ENCODE peak calls at places on chromosomes 5 and 9, in seven cellular contexts. One of them, this sample, is unnamed.

GRCh38 chr5:111655169-111655924 is 101.6 kb downstream of the NREP start:
- DNase-seq in GM20000: no peak
- DNase-seq in stomach: no peak
- DNase-seq in CD8-positive, alpha-beta T cell: no peak
- DNase-seq in heart left ventricle: no peak
- DNase-seq in AG10803: peak; percentile 84
- DNase-seq in neural crest cell: no peak
- DNase-seq in this sample: no peak

GRCh38 chr5:178327446-178327845 is 94.8 kb upstream of the PHYKPL start:
- DNase-seq in GM20000: no peak
- DNase-seq in stomach: no peak
- DNase-seq in CD8-positive, alpha-beta T cell: no peak
- DNase-seq in heart left ventricle: no peak
- DNase-seq in AG10803: no peak
- DNase-seq in neural crest cell: no peak
- DNase-seq in this sample: no peak

GRCh38 chr5:109327572-109327971 is 82.2 kb downstream of the PJA2 start:
- DNase-seq in GM20000: no peak
- DNase-seq in stomach: no peak
- DNase-seq in CD8-positive, alpha-beta T cell: no peak
- DNase-seq in heart left ventricle: no peak
- DNase-seq in AG10803: no peak
- DNase-seq in neural crest cell: no peak
- DNase-seq in this sample: no peak

GRCh38 chr5:94761786-94762185 is 143.3 kb downstream of the SLF1 start:
- DNase-seq in GM20000: no peak
- DNase-seq in stomach: no peak
- DNase-seq in CD8-positive, alpha-beta T cell: no peak
- DNase-seq in heart left ventricle: no peak
- DNase-seq in AG10803: no peak
- DNase-seq in neural crest cell: no peak
- DNase-seq in this sample: no peak

GRCh38 chr9:36317766-36318165 is 59.5 kb upstream of the GNE start:
- DNase-seq in GM20000: no peak
- DNase-seq in stomach: peak; percentile 69
- DNase-seq in CD8-positive, alpha-beta T cell: no peak
- DNase-seq in heart left ventricle: no peak
- DNase-seq in AG10803: no peak
- DNase-seq in neural crest cell: no peak
- DNase-seq in this sample: peak; percentile 97

GRCh38 chr5:28512648-28513047 is 1474.3 kb upstream of the CDH9 start:
- DNase-seq in GM20000: no peak
- DNase-seq in stomach: no peak
- DNase-seq in CD8-positive, alpha-beta T cell: no peak
- DNase-seq in heart left ventricle: no peak
- DNase-seq in AG10803: no peak
- DNase-seq in neural crest cell: no peak
- DNase-seq in this sample: no peak

GRCh38 chr5:78594946-78595921 is 53.3 kb downstream of the LHFPL2 start:
- DNase-seq in GM20000: no peak
- DNase-seq in stomach: no peak
- DNase-seq in CD8-positive, alpha-beta T cell: no peak
- DNase-seq in heart left ventricle: no peak
- DNase-seq in AG10803: peak; percentile 97
- DNase-seq in neural crest cell: no peak
- DNase-seq in this sample: peak; percentile 58

GRCh38 chr5:139979943-139980342 is 63.2 kb downstream of the NRG2 start:
- DNase-seq in GM20000: no peak
- DNase-seq in stomach: no peak
- DNase-seq in CD8-positive, alpha-beta T cell: no peak
- DNase-seq in heart left ventricle: no peak
- DNase-seq in AG10803: no peak
- DNase-seq in neural crest cell: no peak
- DNase-seq in this sample: no peak

GRCh38 chr9:68981825-68982224 is 32.1 kb downstream of the PRKACG start:
- DNase-seq in GM20000: peak; percentile 52
- DNase-seq in stomach: no peak
- DNase-seq in CD8-positive, alpha-beta T cell: no peak
- DNase-seq in heart left ventricle: no peak
- DNase-seq in AG10803: no peak
- DNase-seq in neural crest cell: no peak
- DNase-seq in this sample: peak; percentile 59

GRCh38 chr5:55123365-55123764 is 20.9 kb downstream of the GZMA start:
- DNase-seq in GM20000: no peak
- DNase-seq in stomach: no peak
- DNase-seq in CD8-positive, alpha-beta T cell: no peak
- DNase-seq in heart left ventricle: no peak
- DNase-seq in AG10803: no peak
- DNase-seq in neural crest cell: no peak
- DNase-seq in this sample: no peak

GRCh38 chr9:137150485-137151060 is 11.6 kb downstream of the GRIN1 start:
- DNase-seq in GM20000: peak; percentile 94
- DNase-seq in stomach: peak; percentile 67
- DNase-seq in CD8-positive, alpha-beta T cell: no peak
- DNase-seq in heart left ventricle: no peak
- DNase-seq in AG10803: no peak
- DNase-seq in neural crest cell: no peak
- DNase-seq in this sample: peak; percentile 82

GRCh38 chr5:1106385-1107166 is 5.3 kb downstream of the SLC12A7 start:
- DNase-seq in GM20000: no peak
- DNase-seq in stomach: no peak
- DNase-seq in CD8-positive, alpha-beta T cell: no peak
- DNase-seq in heart left ventricle: no peak
- DNase-seq in AG10803: no peak
- DNase-seq in neural crest cell: no peak
- DNase-seq in this sample: no peak

GRCh38 chr5:58133631-58134296 is 326.1 kb downstream of the PLK2 start:
- DNase-seq in GM20000: no peak
- DNase-seq in stomach: no peak
- DNase-seq in CD8-positive, alpha-beta T cell: no peak
- DNase-seq in heart left ventricle: no peak
- DNase-seq in AG10803: peak; percentile 96
- DNase-seq in neural crest cell: no peak
- DNase-seq in this sample: no peak

GRCh38 chr9:87675466-87675865 is 50.5 kb upstream of the CTSL start:
- DNase-seq in GM20000: no peak
- DNase-seq in stomach: peak; percentile 59
- DNase-seq in CD8-positive, alpha-beta T cell: no peak
- DNase-seq in heart left ventricle: no peak
- DNase-seq in AG10803: no peak
- DNase-seq in neural crest cell: no peak
- DNase-seq in this sample: no peak

GRCh38 chr9:113621309-113621791 is 157.8 kb downstream of the RGS3 start:
- DNase-seq in GM20000: no peak
- DNase-seq in stomach: no peak
- DNase-seq in CD8-positive, alpha-beta T cell: no peak
- DNase-seq in heart left ventricle: peak; percentile 90
- DNase-seq in AG10803: peak; percentile 97
- DNase-seq in neural crest cell: no peak
- DNase-seq in this sample: no peak

GRCh38 chr9:7570107-7570720 is 229.4 kb downstream of the DMAC1 start:
- DNase-seq in GM20000: peak; percentile 38
- DNase-seq in stomach: peak; percentile 57
- DNase-seq in CD8-positive, alpha-beta T cell: peak; percentile 54
- DNase-seq in heart left ventricle: peak; percentile 40
- DNase-seq in AG10803: peak; percentile 40
- DNase-seq in neural crest cell: peak; percentile 59
- DNase-seq in this sample: peak; percentile 75

GRCh38 chr9:40907657-40908624 is 220.5 kb downstream of the FOXD4L6 start:
- DNase-seq in GM20000: no peak
- DNase-seq in stomach: no peak
- DNase-seq in CD8-positive, alpha-beta T cell: no peak
- DNase-seq in heart left ventricle: no peak
- DNase-seq in AG10803: no peak
- DNase-seq in neural crest cell: no peak
- DNase-seq in this sample: no peak
- TF ChIP-seq CTCF in GM20000: no peak
- TF ChIP-seq CTCF in stomach: no peak
- TF ChIP-seq CTCF in CD8-positive, alpha-beta T cell: no peak
- TF ChIP-seq CTCF in heart left ventricle: no peak
- TF ChIP-seq CTCF in AG10803: no peak
- TF ChIP-seq CTCF in neural crest cell: no peak
- TF ChIP-seq CTCF in this sample: no peak

GRCh38 chr5:176620333-176620981 is 9.9 kb downstream of the SNCB start:
- DNase-seq in GM20000: no peak
- DNase-seq in stomach: no peak
- DNase-seq in CD8-positive, alpha-beta T cell: no peak
- DNase-seq in heart left ventricle: no peak
- DNase-seq in AG10803: peak; percentile 21
- DNase-seq in neural crest cell: no peak
- DNase-seq in this sample: no peak

GRCh38 chr5:176619569-176620332 is 9.8 kb upstream of the GPRIN1 start:
- DNase-seq in GM20000: no peak
- DNase-seq in stomach: no peak
- DNase-seq in CD8-positive, alpha-beta T cell: no peak
- DNase-seq in heart left ventricle: no peak
- DNase-seq in AG10803: no peak
- DNase-seq in neural crest cell: no peak
- DNase-seq in this sample: no peak

GRCh38 chr5:176618783-176619182 is 8.8 kb upstream of the GPRIN1 start:
- DNase-seq in GM20000: no peak
- DNase-seq in stomach: no peak
- DNase-seq in CD8-positive, alpha-beta T cell: no peak
- DNase-seq in heart left ventricle: no peak
- DNase-seq in AG10803: no peak
- DNase-seq in neural crest cell: no peak
- DNase-seq in this sample: no peak

GRCh38 chr5:176621661-176622079 is 8.7 kb downstream of the SNCB start:
- DNase-seq in GM20000: no peak
- DNase-seq in stomach: no peak
- DNase-seq in CD8-positive, alpha-beta T cell: no peak
- DNase-seq in heart left ventricle: no peak
- DNase-seq in AG10803: no peak
- DNase-seq in neural crest cell: no peak
- DNase-seq in this sample: no peak

DNA sequence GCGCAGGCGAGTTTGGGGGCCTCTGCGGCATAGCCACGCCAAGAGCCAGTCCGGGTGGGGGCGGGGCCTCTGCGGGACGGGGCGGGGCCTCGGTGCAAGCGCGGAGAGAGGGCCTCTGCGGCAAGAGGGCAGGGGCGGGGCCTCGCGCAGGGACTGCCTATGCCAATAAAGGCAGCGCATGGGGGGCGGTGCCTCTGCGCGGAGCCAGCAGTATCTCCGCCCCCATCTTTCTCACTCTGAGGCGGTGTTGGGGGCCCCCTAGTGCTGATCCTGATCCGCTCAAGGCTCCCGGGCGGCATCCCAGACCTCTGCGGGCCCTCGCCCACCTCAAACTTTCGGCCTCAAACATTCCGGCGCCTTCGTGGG is 9.2 kb upstream of the GPRIN1 start:
- DNase-seq in GM20000: peak; percentile 90
- DNase-seq in stomach: peak; percentile 50
- DNase-seq in CD8-positive, alpha-beta T cell: peak; percentile 52
- DNase-seq in heart left ventricle: peak; percentile 65
- DNase-seq in AG10803: peak; percentile 73
- DNase-seq in neural crest cell: peak; percentile 80
- DNase-seq in this sample: peak; percentile 82
- TF ChIP-seq CTCF in GM20000: peak; percentile 18
- TF ChIP-seq CTCF in stomach: no peak
- TF ChIP-seq CTCF in CD8-positive, alpha-beta T cell: peak; percentile 17
- TF ChIP-seq CTCF in heart left ventricle: peak; percentile 32
- TF ChIP-seq CTCF in AG10803: peak; percentile 34
- TF ChIP-seq CTCF in neural crest cell: peak; percentile 42
- TF ChIP-seq CTCF in this sample: no peak

DNA sequence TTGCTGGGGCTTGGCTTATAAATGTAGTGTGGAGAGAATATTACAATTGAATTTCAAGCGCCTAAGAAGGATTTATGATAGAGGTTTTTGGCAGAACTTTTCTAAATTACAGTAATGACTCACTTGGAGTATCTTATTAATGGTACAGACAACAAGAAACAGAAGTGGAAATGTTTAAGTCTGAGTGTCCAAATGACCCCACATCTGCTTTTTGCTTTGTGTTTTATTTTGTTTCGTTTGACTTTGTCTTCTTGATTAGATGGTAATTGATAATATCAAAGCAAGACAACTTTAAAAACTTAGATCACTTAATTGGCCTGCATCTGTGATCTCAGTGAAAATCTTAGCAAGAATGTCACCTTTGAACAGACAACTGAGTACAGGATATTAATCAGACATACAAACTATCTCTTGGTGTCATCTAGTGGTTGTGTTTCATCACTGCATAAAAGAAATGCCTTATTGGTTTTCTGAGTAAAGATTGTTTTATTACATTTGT is 577.4 kb downstream of the ISL1 start:
- DNase-seq in GM20000: no peak
- DNase-seq in stomach: no peak
- DNase-seq in CD8-positive, alpha-beta T cell: no peak
- DNase-seq in heart left ventricle: no peak
- DNase-seq in AG10803: no peak
- DNase-seq in neural crest cell: no peak
- DNase-seq in this sample: no peak
- TF ChIP-seq CTCF in GM20000: no peak
- TF ChIP-seq CTCF in stomach: no peak
- TF ChIP-seq CTCF in CD8-positive, alpha-beta T cell: no peak
- TF ChIP-seq CTCF in heart left ventricle: peak; percentile 43
- TF ChIP-seq CTCF in AG10803: peak; percentile 8
- TF ChIP-seq CTCF in neural crest cell: peak; percentile 68
- TF ChIP-seq CTCF in this sample: peak; percentile 27

GRCh38 chr5:103523319-103523718 is 39.3 kb downstream of the NUDT12 start:
- DNase-seq in GM20000: no peak
- DNase-seq in stomach: no peak
- DNase-seq in CD8-positive, alpha-beta T cell: no peak
- DNase-seq in heart left ventricle: no peak
- DNase-seq in AG10803: no peak
- DNase-seq in neural crest cell: no peak
- DNase-seq in this sample: peak; percentile 87

GRCh38 chr5:103522586-103522985 is 40.0 kb downstream of the NUDT12 start:
- DNase-seq in GM20000: no peak
- DNase-seq in stomach: no peak
- DNase-seq in CD8-positive, alpha-beta T cell: no peak
- DNase-seq in heart left ventricle: no peak
- DNase-seq in AG10803: peak; percentile 48
- DNase-seq in neural crest cell: no peak
- DNase-seq in this sample: no peak

GRCh38 chr5:103525366-103525765 is 37.2 kb downstream of the NUDT12 start:
- DNase-seq in GM20000: no peak
- DNase-seq in stomach: no peak
- DNase-seq in CD8-positive, alpha-beta T cell: no peak
- DNase-seq in heart left ventricle: no peak
- DNase-seq in AG10803: no peak
- DNase-seq in neural crest cell: no peak
- DNase-seq in this sample: no peak

GRCh38 chr5:103514381-103514780 is 48.2 kb downstream of the NUDT12 start:
- DNase-seq in GM20000: no peak
- DNase-seq in stomach: no peak
- DNase-seq in CD8-positive, alpha-beta T cell: no peak
- DNase-seq in heart left ventricle: no peak
- DNase-seq in AG10803: no peak
- DNase-seq in neural crest cell: no peak
- DNase-seq in this sample: no peak

DNA sequence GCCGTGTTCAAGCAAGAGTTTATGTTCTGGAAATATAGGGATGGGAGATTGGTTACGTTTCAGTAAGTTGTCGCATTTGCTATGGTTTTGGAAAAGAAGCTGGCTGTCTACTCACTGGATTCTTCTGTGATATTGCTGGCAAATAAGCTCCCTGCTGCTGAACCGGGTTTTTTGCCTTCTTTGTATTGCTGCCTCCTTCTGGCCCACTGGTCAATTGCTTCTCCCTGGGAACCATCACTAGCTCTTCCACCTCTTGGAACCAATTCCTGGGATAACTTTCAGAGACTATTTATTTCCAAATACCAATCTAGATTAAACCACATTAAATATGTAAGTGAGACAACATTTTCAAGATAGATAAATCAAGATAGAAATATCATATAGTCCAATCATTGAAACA is 43.0 kb downstream of the NUDT12 start:
- DNase-seq in GM20000: no peak
- DNase-seq in stomach: no peak
- DNase-seq in CD8-positive, alpha-beta T cell: no peak
- DNase-seq in heart left ventricle: no peak
- DNase-seq in AG10803: no peak
- DNase-seq in neural crest cell: no peak
- DNase-seq in this sample: no peak
- TF ChIP-seq CTCF in GM20000: no peak
- TF ChIP-seq CTCF in stomach: no peak
- TF ChIP-seq CTCF in CD8-positive, alpha-beta T cell: no peak
- TF ChIP-seq CTCF in heart left ventricle: no peak
- TF ChIP-seq CTCF in AG10803: peak; percentile 24
- TF ChIP-seq CTCF in neural crest cell: peak; percentile 49
- TF ChIP-seq CTCF in this sample: no peak

This sample was measured in colonic mucosa.